ENCODE peak calls at places on chromosomes 6 and 20, in eight cellular contexts. V is RWPE2; U is lower leg skin; P is body of pancreas; G is neural crest cell; Y is CD4-positive, alpha-beta T cell; D is fibroblast of the aortic adventitia; O is psoas muscle. S is an unnamed sample.

GRCh38 chr6:16480780-16481179 is 242.4 kb downstream of the GMPR start:
- DNase-seq in U (no peak), P (no peak), O (no peak), G (no peak), V (no peak), Y (no peak), D (no peak), S (no peak)

GRCh38 chr20:50188879-50189680 is 1.6 kb upstream of the CEBPB start:
- DNase-seq in G (no peak), O (no peak), D (no peak), U (peak; percentile 34), Y (no peak), V (peak; percentile 87), P (no peak), S (no peak)

GRCh38 chr20:15882553-15882952 is 690.7 kb downstream of the KIF16B start:
- DNase-seq in U (no peak), P (no peak), V (no peak), O (no peak), G (no peak), D (no peak), Y (no peak), S (no peak)

GRCh38 chr6:27669278-27669797 is 196.4 kb upstream of the ZNF184 start:
- DNase-seq in Y (peak; percentile 15), D (peak; percentile 15), O (no peak), U (no peak), V (no peak), P (no peak), G (no peak), S (no peak)

GRCh38 chr6:154731296-154732218 is 1.7 kb upstream of the SCAF8 start:
- DNase-seq in G (no peak), O (no peak), Y (no peak), D (no peak), P (no peak), U (no peak), V (no peak), S (no peak)

GRCh38 chr6:11943060-11943459 is 69.1 kb upstream of the HIVEP1 start:
- DNase-seq in D (no peak), P (no peak), V (no peak), G (no peak), U (no peak), Y (no peak), O (no peak), S (no peak)

GRCh38 chr6:90233994-90234393 is 62.6 kb downstream of the BACH2 start:
- DNase-seq in U (no peak), D (no peak), O (no peak), P (no peak), Y (peak; percentile 42), V (no peak), G (no peak), S (no peak)

GRCh38 chr6:53862517-53863457 is 68.0 kb downstream of the LRRC1 start:
- DNase-seq in V (no peak), U (no peak), Y (no peak), P (no peak), O (no peak), D (peak; percentile 72), G (no peak), S (no peak)

GRCh38 chr6:115570326-115570725 is 490.4 kb downstream of the FRK start:
- DNase-seq in O (no peak), P (no peak), U (no peak), D (no peak), G (no peak), V (no peak), Y (no peak), S (no peak)

GRCh38 chr6:6676910-6677441 is 88.5 kb downstream of the LY86 start:
- DNase-seq in D (peak; percentile 87), V (no peak), P (peak; percentile 83), G (peak; percentile 91), O (peak; percentile 79), Y (peak; percentile 74), U (peak; percentile 87), S (peak; percentile 90)

GRCh38 chr6:126372626-126373025 is 32.7 kb downstream of the CENPW start:
- DNase-seq in D (no peak), G (no peak), U (no peak), Y (no peak), V (no peak), O (no peak), P (no peak), S (no peak)

GRCh38 chr6:30897882-30898281 is 10.1 kb upstream of the GTF2H4 start:
- DNase-seq in Y (no peak), O (no peak), G (no peak), U (no peak), V (no peak), D (no peak), P (no peak), S (no peak)

GRCh38 chr6:27394073-27394472 is 5.5 kb downstream of the ZNF391 start:
- DNase-seq in O (no peak), V (no peak), G (no peak), U (no peak), Y (no peak), P (no peak), D (no peak), S (no peak)

GRCh38 chr6:27495386-27496135 is 22.7 kb upstream of the ZNF184 start:
- DNase-seq in P (peak; percentile 56), O (peak; percentile 54), Y (no peak), U (no peak), D (peak; percentile 87), V (no peak), G (peak; percentile 56), S (no peak)

GRCh38 chr20:1280421-1281102 is 14.5 kb downstream of the SNPH start:
- DNase-seq in U (no peak), V (no peak), G (no peak), D (no peak), O (no peak), P (no peak), Y (no peak), S (peak; percentile 57)

GRCh38 chr6:164911873-164912580 is 397.4 kb downstream of the C6orf118 start:
- DNase-seq in O (no peak), P (no peak), G (no peak), V (no peak), Y (no peak), D (no peak), U (no peak), S (no peak)

GRCh38 chr20:53195882-53196610 is 223.9 kb downstream of the TSHZ2 start:
- DNase-seq in D (no peak), V (peak; percentile 49), O (no peak), P (no peak), G (no peak), U (no peak), Y (no peak), S (no peak)

DNA sequence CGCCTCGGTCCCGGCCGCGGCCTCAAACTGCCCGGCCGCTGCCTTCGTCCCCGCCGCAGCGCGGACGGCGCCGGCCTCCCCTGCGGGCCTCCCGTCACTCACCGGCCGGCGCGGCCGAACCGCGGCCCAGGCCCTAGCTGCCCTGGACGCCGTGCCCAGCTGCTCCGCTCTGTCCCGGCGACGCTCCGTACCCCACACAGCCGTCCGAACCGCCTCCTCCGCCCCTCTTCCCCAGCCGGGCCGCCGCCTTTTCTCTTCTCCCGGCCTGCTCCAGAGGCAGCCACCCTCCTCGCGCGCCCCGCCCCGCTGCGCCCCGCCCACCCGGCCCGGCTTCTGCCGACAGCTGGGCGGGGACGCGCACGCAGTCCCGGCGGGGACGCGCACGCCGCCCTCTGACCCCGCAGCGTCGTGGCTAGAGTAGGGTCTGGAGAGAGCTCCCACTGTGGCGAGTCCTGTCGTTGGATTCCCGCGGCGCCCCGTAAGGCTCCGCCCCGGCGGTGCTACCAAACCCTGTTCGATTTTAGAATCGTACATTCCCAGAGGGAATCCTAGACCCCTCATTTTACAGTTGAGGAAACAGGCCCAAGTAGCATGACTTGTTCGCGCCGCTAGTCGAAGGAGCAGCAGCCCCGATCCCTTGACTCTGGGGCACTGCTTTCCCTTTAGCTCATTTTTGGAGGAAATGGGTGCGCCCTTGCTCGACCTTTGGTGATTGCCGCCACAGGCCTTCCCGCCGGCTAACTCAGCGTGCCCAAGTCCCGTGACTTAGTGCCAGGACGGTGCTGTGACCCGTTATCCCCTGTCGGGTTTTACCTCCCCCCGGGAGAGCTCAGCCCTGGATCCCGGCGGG is at the start of gene FBXO30:
- DNase-seq in G (peak; percentile 81), P (peak; percentile 85), O (peak; percentile 93), U (peak; percentile 82), D (peak; percentile 80), V (peak; percentile 72), Y (peak; percentile 81), S (peak; percentile 96)
- TF ChIP-seq CTCF in G (peak; percentile 44), P (no peak), O (no peak), U (no peak), D (peak; percentile 25), V (no peak), Y (no peak), S (peak; percentile 19)

DNA sequence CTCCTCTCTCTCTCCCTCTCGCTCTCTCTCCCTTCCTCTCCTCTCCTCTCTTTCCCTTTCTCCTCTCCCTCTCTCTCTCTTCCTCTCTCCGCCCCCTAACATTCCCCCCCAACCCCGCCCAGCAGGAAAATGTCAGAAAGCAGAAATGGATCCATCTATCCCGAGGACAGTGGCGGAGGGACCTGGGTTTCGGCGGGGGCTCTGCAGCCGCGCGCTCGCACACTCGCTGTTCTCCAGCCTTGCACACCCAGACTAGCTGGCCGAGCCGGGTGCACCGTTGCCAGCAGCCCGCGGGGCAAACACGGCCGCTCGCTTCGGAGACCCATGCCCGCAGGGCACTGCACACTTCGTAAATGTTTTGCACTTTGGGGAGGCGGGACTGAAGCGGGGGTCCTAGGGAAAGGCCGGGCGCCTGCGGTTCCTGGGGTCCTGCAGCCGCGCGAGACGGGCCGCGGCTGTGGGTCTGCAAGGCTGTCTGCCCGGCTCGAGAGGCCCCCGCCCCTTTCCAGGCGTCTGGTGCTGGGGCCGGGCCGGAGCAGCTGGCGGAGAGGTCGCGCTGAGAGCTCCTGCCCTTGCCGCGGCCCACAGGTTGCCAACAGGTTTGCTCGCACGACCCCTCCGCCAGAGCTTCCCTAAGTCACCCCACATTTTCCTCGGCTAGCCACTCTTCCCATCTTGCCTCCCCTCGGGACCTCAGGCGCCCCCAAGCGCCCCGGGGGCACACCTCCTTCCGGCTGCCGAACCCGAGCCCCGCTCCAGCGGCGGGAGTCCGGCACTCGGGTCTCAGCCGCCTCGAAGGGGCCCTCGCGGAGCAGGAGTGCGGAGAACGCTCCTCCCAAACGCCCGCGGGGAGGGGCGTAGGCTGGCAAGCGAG is 818 bp upstream of the MDGA1 start:
- DNase-seq in D (no peak), G (peak; percentile 55), U (no peak), V (no peak), O (peak; percentile 61), Y (peak; percentile 56), P (peak; percentile 46), S (no peak)
- TF ChIP-seq CTCF in D (no peak), G (no peak), U (no peak), V (no peak), O (no peak), Y (no peak), P (no peak), S (no peak)

GRCh38 chr6:8219352-8219943 is 117.1 kb upstream of the EEF1E1 start:
- DNase-seq in P (peak; percentile 51), G (peak; percentile 63), D (peak; percentile 77), Y (peak; percentile 1), O (no peak), U (peak; percentile 25), V (no peak), S (no peak)

GRCh38 chr6:8215631-8216030 is 113.3 kb upstream of the EEF1E1 start:
- DNase-seq in V (no peak), O (no peak), Y (no peak), U (no peak), P (no peak), D (peak; percentile 47), G (no peak), S (no peak)

GRCh38 chr6:8218861-8219260 is 116.5 kb upstream of the EEF1E1 start:
- DNase-seq in D (no peak), U (no peak), G (no peak), V (no peak), O (no peak), P (no peak), Y (no peak), S (no peak)
- TF ChIP-seq CTCF in D (no peak), U (no peak), G (no peak), V (no peak), O (no peak), P (no peak), Y (no peak), S (no peak)

GRCh38 chr6:170047813-170048212 is 243.1 kb downstream of the DLL1 start:
- DNase-seq in O (peak; percentile 4), D (no peak), U (no peak), Y (no peak), G (no peak), V (peak; percentile 16), P (no peak), S (no peak)
- TF ChIP-seq CTCF in O (no peak), D (no peak), U (no peak), Y (no peak), G (no peak), V (no peak), P (no peak), S (no peak)